ENCODE peak calls at places on chromosomes 12 and 14, in four cellular contexts. C, F, N and H are unnamed samples.

GRCh38 chr14:48275301-48275700 is 599.9 kb upstream of the MDGA2 start:
- DNase-seq in C (no peak), F (no peak), N (no peak), H (no peak)

GRCh38 chr14:52313493-52313881 is 625 bp upstream of the PTGER2 start:
- DNase-seq in C (no peak), F (no peak), N (peak; percentile 61), H (peak; percentile 44)

GRCh38 chr12:46377678-46378077 is 5.1 kb upstream of the SLC38A2 start:
- DNase-seq in C (no peak), F (no peak), N (peak; percentile 73), H (peak; percentile 72)

GRCh38 chr14:94612580-94613554 is 676 bp downstream of the SERPINA3 start:
- DNase-seq in C (peak; percentile 65), F (peak; percentile 84), N (no peak), H (peak; percentile 28)

GRCh38 chr14:58875613-58876012 is 237.9 kb downstream of the DACT1 start:
- DNase-seq in C (no peak), F (no peak), N (no peak), H (no peak)

GRCh38 chr12:28626504-28626903 is 436.2 kb downstream of the CCDC91 start:
- DNase-seq in C (no peak), F (no peak), N (no peak), H (no peak)

GRCh38 chr12:38386238-38386985 is 69.8 kb downstream of the ALG10B start:
- DNase-seq in C (no peak), F (no peak), N (no peak), H (no peak)

GRCh38 chr14:77059276-77059934 is 30.9 kb upstream of the IRF2BPL start:
- DNase-seq in C (peak; percentile 87), F (no peak), N (peak; percentile 97), H (peak; percentile 91)